ENCODE peak calls at places on chromosomes 1 and 21, in seven cellular contexts. S, J, O, T, H, V and Z are unnamed samples.

GRCh38 chr1:244874974-244875579 is 10.7 kb upstream of the HNRNPU start:
- DNase-seq in S (no peak), J (no peak), O (no peak), T (no peak), H (no peak), V (no peak), Z (no peak)

GRCh38 chr1:6417961-6418667 is 1.6 kb downstream of the HES2 start:
- DNase-seq in S (no peak), J (no peak), O (no peak), T (no peak), H (peak), V (no peak), Z (no peak)

GRCh38 chr1:200867018-200867811 is 5.6 kb upstream of the GPR25 start:
- DNase-seq in S (no peak), J (peak), O (no peak), T (no peak), H (no peak), V (peak), Z (no peak)

GRCh38 chr1:179807691-179808485 is 64.8 kb downstream of the FAM163A start:
- DNase-seq in S (no peak), J (peak), O (no peak), T (no peak), H (no peak), V (no peak), Z (no peak)

GRCh38 chr21:32070693-32071330 is 198.0 kb downstream of the HUNK start:
- DNase-seq in S (no peak), J (no peak), O (no peak), T (no peak), H (no peak), V (no peak), Z (no peak)

GRCh38 chr1:52741259-52741658 is 15.0 kb downstream of the ZYG11B start:
- DNase-seq in S (no peak), J (no peak), O (no peak), T (no peak), H (no peak), V (no peak), Z (no peak)

GRCh38 chr1:3393024-3393986 is 61.2 kb upstream of the ARHGEF16 start:
- DNase-seq in S (no peak), J (peak), O (peak), T (no peak), H (peak), V (no peak), Z (no peak)

GRCh38 chr21:16124397-16125130 is 394.8 kb downstream of the USP25 start:
- DNase-seq in S (no peak), J (peak), O (no peak), T (no peak), H (no peak), V (no peak), Z (no peak)

GRCh38 chr1:109787845-109788605 is 24.3 kb upstream of the EPS8L3 start:
- DNase-seq in S (peak), J (no peak), O (peak), T (no peak), H (peak), V (no peak), Z (peak)

GRCh38 chr1:3064296-3064850 is 4.6 kb upstream of the PRDM16 start:
- DNase-seq in S (no peak), J (no peak), O (peak), T (no peak), H (no peak), V (no peak), Z (no peak)

GRCh38 chr1:91842563-91842962 is 43.4 kb downstream of the TGFBR3 start:
- DNase-seq in S (no peak), J (no peak), O (no peak), T (no peak), H (no peak), V (no peak), Z (no peak)
- H3K4me3 ChIP-seq in S (no peak), J (no peak), O (no peak), T (no peak), H (no peak), V (no peak), Z (no peak)

DNA sequence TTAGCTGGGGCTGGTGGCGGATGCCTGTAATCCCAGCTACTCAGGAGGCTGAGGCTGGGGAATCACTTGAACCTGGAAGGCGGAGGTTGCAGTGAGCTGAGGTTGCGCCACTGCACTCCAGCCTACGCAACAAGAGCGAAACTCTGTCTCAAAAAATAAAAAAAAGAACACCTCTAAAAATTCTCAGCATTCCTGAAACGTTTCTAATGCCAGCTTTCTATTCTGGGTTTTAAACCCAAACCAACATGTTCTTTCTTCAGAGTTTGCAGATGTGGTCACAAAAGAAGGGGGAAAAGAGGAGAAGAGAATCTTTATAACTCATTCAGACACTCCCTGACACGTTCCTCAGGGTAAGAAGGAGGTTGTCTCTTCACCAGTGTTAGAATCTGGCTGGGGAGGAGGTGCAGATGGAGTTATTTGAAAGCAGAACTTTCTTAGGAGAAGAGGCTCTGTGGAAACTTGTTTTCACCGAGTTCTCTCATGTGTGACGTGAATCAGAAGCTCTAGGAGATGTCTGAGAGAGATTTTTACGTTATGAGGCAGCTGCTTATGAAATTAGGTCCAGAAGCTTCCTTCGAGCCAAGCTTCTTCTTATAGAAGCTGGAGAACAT is 17.8 kb upstream of the CNR2 start:
- DNase-seq in S (no peak), J (peak), O (peak), T (no peak), H (no peak), V (no peak), Z (no peak)
- H3K4me3 ChIP-seq in S (no peak), J (peak), O (no peak), T (no peak), H (no peak), V (no peak), Z (no peak)

DNA sequence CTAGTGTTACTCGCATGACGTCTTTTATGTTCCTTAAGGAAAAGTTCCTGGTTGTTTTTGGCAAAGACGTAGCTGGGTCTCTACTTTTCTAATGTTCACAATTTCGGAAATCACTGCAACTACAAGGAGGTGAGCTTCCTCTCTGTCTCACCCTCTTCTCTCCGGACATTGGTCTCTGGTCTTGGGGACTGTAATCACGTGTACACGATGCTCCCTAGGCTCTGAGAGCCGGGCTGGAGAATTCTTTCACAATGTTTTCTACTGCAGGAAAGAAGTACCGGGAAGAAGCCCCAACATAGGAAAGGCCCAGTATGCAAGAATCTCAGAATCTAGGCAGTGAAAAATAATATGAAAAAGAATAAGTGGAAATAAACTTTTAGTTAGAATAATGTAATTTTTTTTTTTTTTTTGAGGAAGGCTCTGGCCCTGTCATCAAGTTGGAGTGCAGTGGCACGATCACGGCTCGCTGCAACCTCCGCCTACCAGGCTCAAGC is 13.5 kb upstream of the HJV start:
- DNase-seq in S (peak), J (no peak), O (no peak), T (peak), H (no peak), V (no peak), Z (no peak)
- H3K4me3 ChIP-seq in S (peak), J (peak), O (peak), T (no peak), H (peak), V (peak), Z (no peak)

DNA sequence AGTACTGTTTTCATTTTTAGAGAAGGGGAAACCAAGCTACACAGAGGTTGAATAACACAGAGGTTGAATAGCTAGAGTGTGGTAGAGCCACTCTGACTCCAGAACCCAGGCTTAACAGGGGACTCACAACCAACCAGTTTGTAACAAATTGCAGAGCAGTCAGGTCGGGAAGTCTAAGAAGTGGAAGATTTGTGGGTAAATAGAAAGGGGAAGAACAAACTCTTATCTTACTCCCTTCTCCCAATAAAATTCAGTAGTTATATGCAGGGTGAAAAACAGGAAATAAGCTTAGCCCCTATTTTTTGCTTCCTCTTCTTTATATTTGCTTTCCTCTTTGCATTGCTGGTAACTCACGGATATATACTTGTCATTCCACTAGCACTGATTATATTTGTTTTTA is 23.2 kb downstream of the CDC42 start:
- DNase-seq in S (no peak), J (no peak), O (no peak), T (no peak), H (no peak), V (no peak), Z (no peak)
- H3K4me3 ChIP-seq in S (no peak), J (no peak), O (no peak), T (no peak), H (no peak), V (no peak), Z (no peak)

GRCh38 chr1:229131243-229132105 is 139.4 kb upstream of the RAB4A start:
- DNase-seq in S (no peak), J (no peak), O (no peak), T (no peak), H (no peak), V (no peak), Z (no peak)

GRCh38 chr1:229128209-229128608 is 142.7 kb upstream of the RAB4A start:
- DNase-seq in S (no peak), J (no peak), O (no peak), T (no peak), H (no peak), V (no peak), Z (no peak)

GRCh38 chr1:229132106-229132443 is 138.8 kb upstream of the RAB4A start:
- DNase-seq in S (no peak), J (no peak), O (no peak), T (no peak), H (no peak), V (no peak), Z (no peak)

GRCh38 chr1:229129306-229130027 is 141.4 kb upstream of the RAB4A start:
- DNase-seq in S (no peak), J (no peak), O (no peak), T (no peak), H (no peak), V (no peak), Z (no peak)

DNA sequence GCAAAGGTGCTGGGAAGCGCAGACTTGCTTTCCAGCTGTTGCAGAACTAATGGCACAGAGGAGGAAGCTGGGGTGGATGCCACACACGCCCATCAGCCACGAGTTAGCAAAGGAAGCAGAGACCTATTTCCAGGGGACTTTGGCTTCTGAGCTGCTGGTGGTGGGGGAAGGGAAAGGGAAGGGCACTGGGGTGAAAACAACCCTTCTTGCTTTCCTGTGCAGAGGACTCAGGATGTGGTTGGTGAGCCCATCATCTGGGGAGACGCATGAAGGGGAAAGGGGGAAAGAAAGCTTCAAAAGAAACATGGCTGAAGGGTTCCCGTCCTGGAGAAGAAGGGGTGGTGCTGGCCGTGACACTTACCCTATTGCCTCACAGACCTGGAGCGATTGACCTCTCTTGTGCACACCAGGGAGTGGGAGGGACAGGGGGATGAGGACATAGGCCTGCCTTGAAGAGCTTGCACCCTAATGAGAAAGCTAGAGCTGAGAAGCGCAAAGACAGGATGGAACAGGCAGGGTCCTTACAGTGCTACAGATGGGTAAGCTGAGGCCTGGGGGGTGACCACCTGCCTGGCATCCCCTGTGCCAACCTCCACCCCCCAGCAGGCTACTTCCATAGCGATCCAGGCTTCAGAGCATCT is 140.8 kb upstream of the RAB4A start:
- DNase-seq in S (no peak), J (no peak), O (peak), T (peak), H (peak), V (no peak), Z (peak)
- H3K4me3 ChIP-seq in S (no peak), J (no peak), O (no peak), T (no peak), H (no peak), V (no peak), Z (no peak)

GRCh38 chr21:37463083-37463780 is 96.7 kb downstream of the DYRK1A start:
- DNase-seq in S (no peak), J (peak), O (peak), T (peak), H (no peak), V (peak), Z (no peak)
- H3K4me3 ChIP-seq in S (peak), J (peak), O (no peak), T (no peak), H (no peak), V (no peak), Z (peak)

DNA sequence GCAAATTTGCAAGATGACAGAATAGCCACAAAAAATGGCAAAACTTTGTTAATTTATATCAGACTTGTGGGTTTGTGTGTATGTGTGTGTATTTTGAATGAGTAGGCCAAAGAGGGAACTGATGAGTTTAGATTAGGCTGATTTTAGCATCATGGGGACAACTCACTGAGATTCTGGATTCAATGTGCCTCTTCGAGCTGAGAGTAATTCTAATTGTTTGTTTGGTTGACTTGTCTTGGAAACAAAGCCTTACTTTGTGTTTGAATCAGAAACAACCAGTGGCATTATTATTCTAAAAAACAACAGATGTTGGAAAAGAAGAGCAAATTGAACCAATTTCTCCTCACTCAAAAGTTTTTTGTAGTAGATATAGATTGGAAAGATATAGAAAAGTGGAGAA is 40.5 kb upstream of the C21orf91 start:
- DNase-seq in S (no peak), J (no peak), O (no peak), T (no peak), H (no peak), V (no peak), Z (no peak)
- H3K4me3 ChIP-seq in S (no peak), J (no peak), O (no peak), T (no peak), H (no peak), V (no peak), Z (no peak)